ENCODE peak calls at places on chromosomes 5 and 9, in ten cellular contexts. X, M, J, P, A, H, T, U, O and C are unnamed samples.

GRCh38 chr5:61327761-61328753 is 4.0 kb upstream of the ZSWIM6 start:
- DNase-seq in X (no peak), M (peak), J (no peak), P (no peak), A (no peak), H (no peak), T (peak), U (no peak), O (no peak), C (no peak)

GRCh38 chr5:32319392-32319791 is 6.7 kb upstream of the MTMR12 start:
- DNase-seq in X (no peak), M (no peak), J (no peak), P (no peak), A (no peak), H (no peak), T (no peak), U (no peak), O (no peak), C (no peak)

GRCh38 chr9:129676970-129677369 is 11.5 kb downstream of the PRRX2 start:
- DNase-seq in X (no peak), M (peak), J (no peak), P (no peak), A (no peak), H (no peak), T (no peak), U (no peak), O (peak), C (no peak)

GRCh38 chr5:131357739-131358561 is 94.1 kb downstream of the CDC42SE2 start:
- DNase-seq in X (no peak), M (no peak), J (peak), P (no peak), A (no peak), H (no peak), T (no peak), U (no peak), O (no peak), C (no peak)

GRCh38 chr5:180332051-180332517 is 21.1 kb downstream of the GFPT2 start:
- DNase-seq in X (no peak), M (peak), J (no peak), P (no peak), A (no peak), H (no peak), T (peak), U (no peak), O (no peak), C (peak)

GRCh38 chr9:101028346-101029299 is at the start of gene PLPPR1:
- DNase-seq in X (no peak), M (peak), J (no peak), P (peak), A (peak), H (peak), T (no peak), U (peak), O (peak), C (peak)

GRCh38 chr9:121073038-121073437 is 1.7 kb upstream of the CNTRL start:
- DNase-seq in X (no peak), M (peak), J (no peak), P (peak), A (no peak), H (no peak), T (peak), U (no peak), O (peak), C (peak)

GRCh38 chr5:141878186-141878770 is at the start of gene PCDH1:
- DNase-seq in X (peak), M (peak), J (no peak), P (peak), A (peak), H (no peak), T (peak), U (peak), O (no peak), C (peak)

GRCh38 chr5:55370291-55370925 is 62.6 kb downstream of the MTREX start:
- DNase-seq in X (no peak), M (no peak), J (no peak), P (no peak), A (no peak), H (no peak), T (no peak), U (no peak), O (no peak), C (no peak)

GRCh38 chr5:140152610-140152999 is 22.4 kb upstream of the CYSTM1 start:
- DNase-seq in X (no peak), M (no peak), J (no peak), P (no peak), A (no peak), H (no peak), T (no peak), U (no peak), O (no peak), C (no peak)

GRCh38 chr9:106639873-106640568 is 222.9 kb upstream of the ZNF462 start:
- DNase-seq in X (no peak), M (no peak), J (no peak), P (no peak), A (no peak), H (no peak), T (no peak), U (no peak), O (no peak), C (no peak)

GRCh38 chr5:79474416-79475173 is 39.3 kb downstream of the HOMER1 start:
- DNase-seq in X (no peak), M (peak), J (no peak), P (no peak), A (no peak), H (no peak), T (no peak), U (no peak), O (no peak), C (no peak)

GRCh38 chr9:4984171-4984570 is 901 bp upstream of the JAK2 start:
- DNase-seq in X (no peak), M (no peak), J (no peak), P (no peak), A (no peak), H (no peak), T (no peak), U (no peak), O (no peak), C (no peak)

GRCh38 chr9:128151343-128152132 is 2.3 kb downstream of the LCN2 start:
- DNase-seq in X (no peak), M (no peak), J (peak), P (no peak), A (no peak), H (no peak), T (no peak), U (no peak), O (no peak), C (peak)

GRCh38 chr9:89814340-89815040 is 209.7 kb downstream of the GADD45G start:
- DNase-seq in X (no peak), M (peak), J (no peak), P (peak), A (peak), H (no peak), T (no peak), U (no peak), O (peak), C (no peak)

GRCh38 chr9:97382099-97382718 is 29.7 kb upstream of the TDRD7 start:
- DNase-seq in X (no peak), M (no peak), J (no peak), P (no peak), A (no peak), H (no peak), T (no peak), U (no peak), O (no peak), C (no peak)

GRCh38 chr9:114958021-114958846 is 27.8 kb upstream of the TNFSF8 start:
- DNase-seq in X (no peak), M (no peak), J (peak), P (no peak), A (peak), H (peak), T (peak), U (no peak), O (peak), C (peak)

GRCh38 chr5:50969207-50970145 is 303.0 kb downstream of the PARP8 start:
- DNase-seq in X (no peak), M (no peak), J (no peak), P (peak), A (no peak), H (no peak), T (no peak), U (no peak), O (no peak), C (no peak)

GRCh38 chr9:91163441-91163772 is 198.3 kb downstream of the AUH start:
- DNase-seq in X (no peak), M (no peak), J (no peak), P (no peak), A (no peak), H (no peak), T (no peak), U (no peak), O (no peak), C (no peak)

GRCh38 chr5:135216813-135217154 is 182.2 kb downstream of the MACROH2A1 start:
- DNase-seq in X (no peak), M (no peak), J (no peak), P (no peak), A (no peak), H (no peak), T (no peak), U (no peak), O (no peak), C (no peak)

GRCh38 chr9:131769361-131769760 is 29.5 kb upstream of the RAPGEF1 start:
- DNase-seq in X (no peak), M (peak), J (no peak), P (no peak), A (no peak), H (no peak), T (no peak), U (no peak), O (no peak), C (no peak)

GRCh38 chr5:105263522-105263921 is 1700.9 kb upstream of the NUDT12 start:
- DNase-seq in X (no peak), M (no peak), J (no peak), P (no peak), A (no peak), H (no peak), T (no peak), U (no peak), O (no peak), C (no peak)

GRCh38 chr9:121756477-121757285 is 105.2 kb downstream of the DAB2IP start:
- DNase-seq in X (no peak), M (no peak), J (no peak), P (no peak), A (no peak), H (no peak), T (no peak), U (peak), O (no peak), C (no peak)

GRCh38 chr5:154734670-154735248 is 20.4 kb upstream of the LARP1 start:
- DNase-seq in X (no peak), M (no peak), J (peak), P (no peak), A (no peak), H (no peak), T (no peak), U (no peak), O (no peak), C (no peak)

GRCh38 chr9:108412755-108413154 is 443.0 kb downstream of the ACTL7B start:
- DNase-seq in X (no peak), M (peak), J (no peak), P (no peak), A (no peak), H (no peak), T (peak), U (no peak), O (no peak), C (no peak)

GRCh38 chr5:107219993-107220392 is 450.7 kb downstream of the EFNA5 start:
- DNase-seq in X (no peak), M (no peak), J (no peak), P (no peak), A (no peak), H (no peak), T (no peak), U (no peak), O (no peak), C (no peak)

GRCh38 chr9:83955985-83956287 is 24.1 kb downstream of the HNRNPK start:
- DNase-seq in X (no peak), M (no peak), J (no peak), P (no peak), A (no peak), H (peak), T (no peak), U (no peak), O (no peak), C (no peak)

GRCh38 chr5:60978968-60979367 is 34.0 kb downstream of the NDUFAF2 start:
- DNase-seq in X (no peak), M (no peak), J (no peak), P (no peak), A (no peak), H (no peak), T (no peak), U (no peak), O (no peak), C (no peak)

GRCh38 chr5:73115399-73116051 is 4.8 kb upstream of the TMEM171 start:
- DNase-seq in X (no peak), M (peak), J (no peak), P (no peak), A (no peak), H (no peak), T (peak), U (no peak), O (no peak), C (no peak)

GRCh38 chr5:161414037-161414436 is 132.5 kb downstream of the GABRB2 start:
- DNase-seq in X (no peak), M (no peak), J (no peak), P (no peak), A (no peak), H (no peak), T (peak), U (no peak), O (no peak), C (no peak)

GRCh38 chr5:169656125-169656990 is 19.3 kb downstream of the DOCK2 start:
- DNase-seq in X (no peak), M (peak), J (no peak), P (no peak), A (no peak), H (no peak), T (peak), U (no peak), O (no peak), C (peak)